ENCODE peak calls at places on chromosomes 13 and 19, in six cellular contexts. One of them, this sample, is unnamed.
A peak's percentile ranks its signal among the peaks of the same experiment; 100 is the strongest.

GRCh38 chr13:73520566-73521290 is 461.9 kb downstream of the KLF5 start:
- DNase-seq in H1: no peak
- DNase-seq in SK-N-SH: no peak
- DNase-seq in HCT116: no peak
- DNase-seq in K562: no peak
- DNase-seq in HepG2: no peak
- DNase-seq in this sample: no peak

GRCh38 chr19:16447015-16447384 is 24.8 kb downstream of the EPS15L1 start:
- DNase-seq in H1: no peak
- DNase-seq in SK-N-SH: no peak
- DNase-seq in HCT116: no peak
- DNase-seq in K562: peak; percentile 60
- DNase-seq in HepG2: peak; percentile 80
- DNase-seq in this sample: peak; percentile 70

GRCh38 chr19:45187421-45188100 is 9.0 kb downstream of the BLOC1S3 start:
- DNase-seq in H1: no peak
- DNase-seq in SK-N-SH: peak; percentile 67
- DNase-seq in HCT116: no peak
- DNase-seq in K562: peak; percentile 65
- DNase-seq in HepG2: peak; percentile 49
- DNase-seq in this sample: no peak

GRCh38 chr19:50695251-50696064 is 24.1 kb downstream of the SHANK1 start:
- DNase-seq in H1: no peak
- DNase-seq in SK-N-SH: peak; percentile 97
- DNase-seq in HCT116: no peak
- DNase-seq in K562: peak; percentile 87
- DNase-seq in HepG2: no peak
- DNase-seq in this sample: no peak

GRCh38 chr13:112983428-112984196 is 14.6 kb downstream of the MCF2L start:
- DNase-seq in H1: no peak
- DNase-seq in SK-N-SH: peak; percentile 90
- DNase-seq in HCT116: no peak
- DNase-seq in K562: no peak
- DNase-seq in HepG2: peak; percentile 27
- DNase-seq in this sample: no peak

GRCh38 chr19:16922949-16923348 is 34.1 kb downstream of the F2RL3 start:
- DNase-seq in H1: no peak
- DNase-seq in SK-N-SH: no peak
- DNase-seq in HCT116: no peak
- DNase-seq in K562: no peak
- DNase-seq in HepG2: no peak
- DNase-seq in this sample: no peak

GRCh38 chr19:38657633-38658222 is 10.3 kb downstream of the ACTN4 start:
- DNase-seq in H1: no peak
- DNase-seq in SK-N-SH: no peak
- DNase-seq in HCT116: peak; percentile 71
- DNase-seq in K562: no peak
- DNase-seq in HepG2: no peak
- DNase-seq in this sample: no peak

GRCh38 chr13:98927954-98928927 is 49.6 kb downstream of the DOCK9 start:
- DNase-seq in H1: no peak
- DNase-seq in SK-N-SH: peak; percentile 16
- DNase-seq in HCT116: no peak
- DNase-seq in K562: no peak
- DNase-seq in HepG2: peak; percentile 12
- DNase-seq in this sample: no peak

GRCh38 chr19:42129399-42130253 is 2.6 kb downstream of the POU2F2 start:
- DNase-seq in H1: no peak
- DNase-seq in SK-N-SH: peak; percentile 84
- DNase-seq in HCT116: no peak
- DNase-seq in K562: no peak
- DNase-seq in HepG2: no peak
- DNase-seq in this sample: peak; percentile 93

GRCh38 chr19:39502640-39503417 is 4.1 kb downstream of the DLL3 start:
- DNase-seq in H1: no peak
- DNase-seq in SK-N-SH: peak; percentile 91
- DNase-seq in HCT116: peak; percentile 66
- DNase-seq in K562: peak; percentile 91
- DNase-seq in HepG2: peak; percentile 56
- DNase-seq in this sample: no peak

GRCh38 chr13:98525852-98526512 is 50.9 kb downstream of the STK24 start:
- DNase-seq in H1: no peak
- DNase-seq in SK-N-SH: no peak
- DNase-seq in HCT116: no peak
- DNase-seq in K562: no peak
- DNase-seq in HepG2: no peak
- DNase-seq in this sample: no peak

GRCh38 chr19:10505583-10506229 is 2.5 kb upstream of the KEAP1 start:
- DNase-seq in H1: no peak
- DNase-seq in SK-N-SH: peak; percentile 73
- DNase-seq in HCT116: peak; percentile 60
- DNase-seq in K562: peak; percentile 65
- DNase-seq in HepG2: peak; percentile 60
- DNase-seq in this sample: no peak

GRCh38 chr19:51018745-51019543 is 565 bp downstream of the KLK10 start:
- DNase-seq in H1: no peak
- DNase-seq in SK-N-SH: no peak
- DNase-seq in HCT116: no peak
- DNase-seq in K562: no peak
- DNase-seq in HepG2: no peak
- DNase-seq in this sample: no peak

GRCh38 chr13:98548230-98548629 is 28.7 kb downstream of the STK24 start:
- DNase-seq in H1: no peak
- DNase-seq in SK-N-SH: no peak
- DNase-seq in HCT116: no peak
- DNase-seq in K562: no peak
- DNase-seq in HepG2: no peak
- DNase-seq in this sample: no peak

GRCh38 chr19:20151617-20152145 is 15.3 kb upstream of the ZNF486 start:
- DNase-seq in H1: no peak
- DNase-seq in SK-N-SH: no peak
- DNase-seq in HCT116: no peak
- DNase-seq in K562: no peak
- DNase-seq in HepG2: no peak
- DNase-seq in this sample: no peak

GRCh38 chr19:20153281-20153680 is 13.7 kb upstream of the ZNF486 start:
- DNase-seq in H1: no peak
- DNase-seq in SK-N-SH: no peak
- DNase-seq in HCT116: no peak
- DNase-seq in K562: no peak
- DNase-seq in HepG2: no peak
- DNase-seq in this sample: no peak

DNA sequence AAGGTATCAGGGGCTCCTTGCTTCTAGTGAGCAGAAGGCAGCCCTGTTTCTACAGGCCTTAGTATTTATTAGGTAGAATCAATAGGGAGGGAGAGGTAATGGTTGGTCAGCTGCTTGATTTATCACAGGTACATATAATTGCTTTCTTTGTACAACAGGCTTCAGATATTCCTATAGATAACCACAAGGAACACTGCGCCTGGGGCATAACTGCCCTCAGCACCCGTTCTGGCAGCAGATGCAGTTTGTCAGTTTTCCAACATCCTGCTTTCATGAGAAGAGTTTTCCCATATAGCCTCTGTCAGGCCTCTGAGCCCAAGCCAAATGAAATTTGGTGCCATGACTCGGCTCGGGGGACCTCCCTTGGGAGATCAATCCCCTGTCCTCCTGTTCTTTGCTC is 12.4 kb upstream of the ZNF486 start:
- DNase-seq in H1: no peak
- DNase-seq in SK-N-SH: no peak
- DNase-seq in HCT116: no peak
- DNase-seq in K562: no peak
- DNase-seq in HepG2: no peak
- DNase-seq in this sample: no peak
- TF ChIP-seq JUND in H1: no peak
- TF ChIP-seq JUND in SK-N-SH: no peak
- TF ChIP-seq JUND in HCT116: no peak
- TF ChIP-seq JUND in K562: no peak
- TF ChIP-seq JUND in HepG2: no peak
- TF ChIP-seq JUND in this sample: no peak

DNA sequence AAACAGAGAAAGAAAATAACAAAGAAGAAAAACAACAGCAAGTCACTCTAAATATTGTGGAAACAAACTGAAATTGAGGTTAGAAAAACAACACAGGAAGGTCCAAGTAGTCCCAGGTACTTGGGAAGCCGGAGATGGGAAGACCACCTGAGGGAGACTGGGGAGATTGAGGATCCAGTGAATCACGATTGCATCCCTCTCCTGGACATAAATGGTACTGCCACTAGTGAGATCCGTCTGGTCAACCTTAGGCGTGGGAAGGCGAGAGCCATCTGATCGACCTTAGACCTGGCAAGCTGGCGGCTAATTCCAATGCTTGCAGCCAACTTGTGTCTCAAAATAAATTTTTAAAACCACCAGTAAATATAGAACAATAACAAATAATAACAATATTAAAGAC is 81.9 kb downstream of the ZNF726 start:
- DNase-seq in H1: no peak
- DNase-seq in SK-N-SH: peak; percentile 57
- DNase-seq in HCT116: peak; percentile 3
- DNase-seq in K562: peak; percentile 65
- DNase-seq in HepG2: peak; percentile 3
- DNase-seq in this sample: no peak
- TF ChIP-seq JUND in H1: no peak
- TF ChIP-seq JUND in SK-N-SH: no peak
- TF ChIP-seq JUND in HCT116: no peak
- TF ChIP-seq JUND in K562: no peak
- TF ChIP-seq JUND in HepG2: no peak
- TF ChIP-seq JUND in this sample: no peak

GRCh38 chr13:46296920-46297319 is 85.2 kb downstream of the LRRC63 start:
- DNase-seq in H1: no peak
- DNase-seq in SK-N-SH: no peak
- DNase-seq in HCT116: peak; percentile 19
- DNase-seq in K562: peak; percentile 9
- DNase-seq in HepG2: no peak
- DNase-seq in this sample: no peak
- TF ChIP-seq JUND in H1: no peak
- TF ChIP-seq JUND in SK-N-SH: peak; percentile 53
- TF ChIP-seq JUND in HCT116: no peak
- TF ChIP-seq JUND in K562: no peak
- TF ChIP-seq JUND in HepG2: no peak
- TF ChIP-seq JUND in this sample: no peak

DNA sequence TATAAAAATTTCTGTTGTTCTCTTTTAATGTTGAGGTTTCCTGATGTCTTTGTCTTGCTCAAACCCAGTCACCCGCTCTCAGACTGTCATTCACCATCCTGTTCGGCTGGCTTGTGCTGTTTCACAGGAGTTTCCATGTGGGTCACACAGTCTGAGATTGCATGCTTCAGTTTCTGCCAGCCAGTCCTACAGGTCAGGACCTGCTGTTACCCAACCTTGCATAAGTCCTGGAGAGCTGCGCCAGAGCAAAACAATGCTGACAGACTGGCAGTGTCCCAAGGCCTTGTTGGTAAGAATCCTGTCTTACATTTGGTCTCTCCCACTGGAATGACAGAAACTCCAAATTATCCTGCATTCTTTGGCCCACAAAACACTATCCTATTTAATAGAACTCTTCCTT is 340.0 kb upstream of the SLITRK5 start:
- DNase-seq in H1: no peak
- DNase-seq in SK-N-SH: no peak
- DNase-seq in HCT116: no peak
- DNase-seq in K562: no peak
- DNase-seq in HepG2: no peak
- DNase-seq in this sample: no peak
- TF ChIP-seq JUND in H1: no peak
- TF ChIP-seq JUND in SK-N-SH: no peak
- TF ChIP-seq JUND in HCT116: no peak
- TF ChIP-seq JUND in K562: no peak
- TF ChIP-seq JUND in HepG2: no peak
- TF ChIP-seq JUND in this sample: no peak

GRCh38 chr13:79307866-79308298 is 98.2 kb downstream of the RBM26 start:
- DNase-seq in H1: no peak
- DNase-seq in SK-N-SH: no peak
- DNase-seq in HCT116: no peak
- DNase-seq in K562: no peak
- DNase-seq in HepG2: no peak
- DNase-seq in this sample: no peak
- TF ChIP-seq JUND in H1: no peak
- TF ChIP-seq JUND in SK-N-SH: no peak
- TF ChIP-seq JUND in HCT116: no peak
- TF ChIP-seq JUND in K562: no peak
- TF ChIP-seq JUND in HepG2: no peak
- TF ChIP-seq JUND in this sample: no peak

This sample was measured in GM12878.